ENCODE peak calls at places on chromosomes 11 and 22, in five cellular contexts. M is adipocyte, X is pancreas, N is mesendoderm, S is uterus. G is an unnamed sample.

GRCh38 chr11:102794382-102794781 is 3.6 kb downstream of the MMP1 start:
- DNase-seq in M (peak; percentile 22), X (no peak), N (peak; percentile 94), S (no peak), G (no peak)

GRCh38 chr22:26550498-26551033 is 38.3 kb upstream of the TFIP11 start:
- DNase-seq in M (peak; percentile 47), X (peak; percentile 72), N (peak; percentile 39), S (no peak), G (no peak)

GRCh38 chr11:115869131-115869530 is 364.9 kb upstream of the CADM1 start:
- DNase-seq in M (no peak), X (no peak), N (no peak), S (no peak), G (no peak)

GRCh38 chr11:10543782-10544181 is 2.8 kb upstream of the RNF141 start:
- DNase-seq in M (no peak), X (no peak), N (no peak), S (no peak), G (no peak)

GRCh38 chr11:80727315-80727714 is 1286.5 kb upstream of the TENM4 start:
- DNase-seq in M (no peak), X (no peak), N (peak; percentile 75), S (no peak), G (no peak)

GRCh38 chr11:126704144-126704543 is 296.4 kb downstream of the KIRREL3 start:
- DNase-seq in M (no peak), X (no peak), N (no peak), S (no peak), G (no peak)

GRCh38 chr11:122241561-122241960 is 125.5 kb upstream of the BLID start:
- DNase-seq in M (no peak), X (no peak), N (no peak), S (no peak), G (no peak)

GRCh38 chr11:117769530-117769929 is 27.5 kb downstream of the DSCAML1 start:
- DNase-seq in M (no peak), X (no peak), N (no peak), S (no peak), G (no peak)

GRCh38 chr11:75654314-75654713 is 14.5 kb downstream of the MAP6 start:
- DNase-seq in M (no peak), X (no peak), N (no peak), S (no peak), G (no peak)

GRCh38 chr22:32202539-32203180 is 2.2 kb downstream of the RFPL2 start:
- DNase-seq in M (peak; percentile 52), X (peak; percentile 48), N (peak; percentile 80), S (no peak), G (no peak)

GRCh38 chr11:86222081-86222480 is 22.5 kb upstream of the EED start:
- DNase-seq in M (no peak), X (no peak), N (no peak), S (no peak), G (no peak)

GRCh38 chr11:13105237-13105844 is 96.2 kb downstream of the RASSF10 start:
- DNase-seq in M (no peak), X (no peak), N (no peak), S (peak; percentile 23), G (no peak)

GRCh38 chr22:35524966-35525686 is 15.5 kb upstream of the RASD2 start:
- DNase-seq in M (peak; percentile 34), X (no peak), N (no peak), S (peak; percentile 62), G (no peak)

GRCh38 chr22:46347646-46348045 is 12.1 kb downstream of the TRMU start:
- DNase-seq in M (no peak), X (no peak), N (no peak), S (no peak), G (no peak)

GRCh38 chr11:70697701-70698100 is 299.4 kb downstream of the CTTN start:
- DNase-seq in M (no peak), X (no peak), N (no peak), S (no peak), G (no peak)
- H3K4me1 ChIP-seq in M (peaks cover 31% of the 10 kb centered on the region), X (no peaks in the 10 kb centered on the region), N (no peaks in the 10 kb centered on the region), S (no peaks in the 10 kb centered on the region), G (no peaks in the 10 kb centered on the region)

GRCh38 chr11:94433049-94433448 is 31.8 kb upstream of the GPR83 start:
- DNase-seq in M (no peak), X (no peak), N (no peak), S (no peak), G (no peak)
- H3K36me3 ChIP-seq in M (peaks cover 47% of the 10 kb centered on the region), X (peaks cover 18% of the 10 kb centered on the region), N (no peaks in the 10 kb centered on the region), S (no peaks in the 10 kb centered on the region), G (peaks cover 23% of the 10 kb centered on the region)

GRCh38 chr22:20551805-20552449 is 44.5 kb downstream of the MED15 start:
- DNase-seq in M (no peak), X (peak; percentile 79), N (no peak), S (peak; percentile 43), G (no peak)

GRCh38 chr22:20552450-20552894 is 45.1 kb downstream of the MED15 start:
- DNase-seq in M (no peak), X (peak; percentile 46), N (no peak), S (peak; percentile 80), G (no peak)

GRCh38 chr22:20552913-20553401 is 45.5 kb downstream of the MED15 start:
- DNase-seq in M (no peak), X (peak; percentile 40), N (no peak), S (no peak), G (no peak)

GRCh38 chr22:20553947-20554741 is 46.7 kb downstream of the MED15 start:
- DNase-seq in M (no peak), X (no peak), N (no peak), S (no peak), G (no peak)

GRCh38 chr22:20554824-20555223 is 47.4 kb downstream of the MED15 start:
- DNase-seq in M (no peak), X (no peak), N (no peak), S (no peak), G (no peak)
- H3K4me1 ChIP-seq in M (peaks cover 48% of the 10 kb centered on the region), X (peaks cover 35% of the 10 kb centered on the region), N (no peaks in the 10 kb centered on the region), S (peaks cover 39% of the 10 kb centered on the region), G (peaks cover 87% of the 10 kb centered on the region)

DNA sequence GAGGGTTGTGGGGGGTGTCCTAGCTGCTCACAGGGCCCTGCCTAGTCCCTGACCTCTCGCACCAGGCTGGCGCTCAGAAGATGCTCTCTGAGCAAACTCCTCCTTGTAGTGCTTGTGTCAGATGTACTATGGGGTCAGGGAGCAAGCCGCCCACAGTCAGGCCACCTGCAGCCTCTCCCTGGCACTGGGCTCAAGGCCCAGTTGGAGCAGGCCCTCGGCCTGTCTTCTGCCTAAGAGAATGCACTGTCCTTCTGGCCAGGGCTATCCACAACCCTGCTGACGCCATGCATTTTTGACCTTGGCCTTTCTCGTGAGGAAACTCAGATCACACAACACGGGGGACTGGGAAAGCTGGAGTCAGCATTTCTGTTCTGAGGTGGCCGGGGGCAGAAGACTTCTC is 73.9 kb upstream of the TTLL12 start:
- DNase-seq in M (no peak), X (no peak), N (no peak), S (no peak), G (no peak)
- H3K36me3 ChIP-seq in M (no peaks in the 10 kb centered on the region), X (no peaks in the 10 kb centered on the region), N (no peaks in the 10 kb centered on the region), S (no peaks in the 10 kb centered on the region), G (no peaks in the 10 kb centered on the region)

GRCh38 chr11:114256176-114256897 is 39.9 kb upstream of the NNMT start:
- DNase-seq in M (no peak), X (no peak), N (no peak), S (no peak), G (no peak)
- H3K4me1 ChIP-seq in M (peaks cover 68% of the 10 kb centered on the region), X (no peaks in the 10 kb centered on the region), N (peaks cover 2% of the 10 kb centered on the region), S (peaks cover 7% of the 10 kb centered on the region), G (no peaks in the 10 kb centered on the region)